ENCODE peak calls at places on chromosomes 2 and 18, in seven cellular contexts. One of them, this sample, is unnamed.

GRCh38 chr2:196131949-196132925 is 39.1 kb downstream of the STK17B start:
- DNase-seq in GM12878: no peak
- DNase-seq in H1: no peak
- DNase-seq in K562: no peak
- DNase-seq in SK-N-SH: no peak
- DNase-seq in HepG2: no peak
- DNase-seq in HCT116: no peak
- DNase-seq in this sample: peak

GRCh38 chr18:45167109-45167551 is 448.1 kb upstream of the SLC14A2 start:
- DNase-seq in HCT116: no peak
- DNase-seq in K562: no peak
- DNase-seq in HepG2: no peak
- DNase-seq in SK-N-SH: no peak
- DNase-seq in GM12878: no peak
- DNase-seq in H1: no peak
- DNase-seq in this sample: no peak

GRCh38 chr2:120150040-120150482 is 73.1 kb downstream of the TMEM185B start:
- DNase-seq in HCT116: no peak
- DNase-seq in HepG2: peak
- DNase-seq in H1: no peak
- DNase-seq in GM12878: no peak
- DNase-seq in SK-N-SH: no peak
- DNase-seq in K562: no peak
- DNase-seq in this sample: no peak

GRCh38 chr2:224584111-224584764 is 925 bp downstream of the CUL3 start:
- DNase-seq in HepG2: peak
- DNase-seq in GM12878: no peak
- DNase-seq in K562: peak
- DNase-seq in HCT116: no peak
- DNase-seq in SK-N-SH: peak
- DNase-seq in H1: no peak
- DNase-seq in this sample: peak

GRCh38 chr2:198776616-198777406 is 680.9 kb downstream of the SATB2 start:
- DNase-seq in H1: no peak
- DNase-seq in SK-N-SH: no peak
- DNase-seq in GM12878: no peak
- DNase-seq in HCT116: no peak
- DNase-seq in K562: no peak
- DNase-seq in HepG2: no peak
- DNase-seq in this sample: no peak

GRCh38 chr2:233346930-233347329 is 7.4 kb upstream of the DGKD start:
- DNase-seq in K562: no peak
- DNase-seq in HepG2: no peak
- DNase-seq in GM12878: no peak
- DNase-seq in SK-N-SH: no peak
- DNase-seq in HCT116: no peak
- DNase-seq in H1: no peak
- DNase-seq in this sample: no peak

GRCh38 chr2:234533631-234534030 is 36.8 kb upstream of the ARL4C start:
- DNase-seq in HCT116: no peak
- DNase-seq in H1: no peak
- DNase-seq in GM12878: no peak
- DNase-seq in K562: no peak
- DNase-seq in HepG2: no peak
- DNase-seq in SK-N-SH: peak
- DNase-seq in this sample: no peak

GRCh38 chr2:238155051-238155760 is 3.6 kb upstream of the ERFE start:
- DNase-seq in GM12878: no peak
- DNase-seq in HepG2: no peak
- DNase-seq in H1: no peak
- DNase-seq in HCT116: no peak
- DNase-seq in K562: no peak
- DNase-seq in SK-N-SH: no peak
- DNase-seq in this sample: no peak

GRCh38 chr18:23135679-23136325 is 517 bp downstream of the CABLES1 start:
- DNase-seq in H1: no peak
- DNase-seq in GM12878: no peak
- DNase-seq in HepG2: no peak
- DNase-seq in HCT116: no peak
- DNase-seq in K562: no peak
- DNase-seq in SK-N-SH: peak
- DNase-seq in this sample: no peak

GRCh38 chr2:143708682-143709081 is 579.5 kb downstream of the ARHGAP15 start:
- DNase-seq in GM12878: no peak
- DNase-seq in H1: no peak
- DNase-seq in HepG2: no peak
- DNase-seq in K562: no peak
- DNase-seq in HCT116: no peak
- DNase-seq in SK-N-SH: no peak
- DNase-seq in this sample: no peak

GRCh38 chr2:191917967-191918651 is 71.2 kb upstream of the CAVIN2 start:
- DNase-seq in HCT116: no peak
- DNase-seq in SK-N-SH: peak
- DNase-seq in H1: no peak
- DNase-seq in HepG2: no peak
- DNase-seq in K562: no peak
- DNase-seq in GM12878: no peak
- DNase-seq in this sample: no peak

GRCh38 chr2:59932341-59932740 is 621.1 kb downstream of the BCL11A start:
- DNase-seq in K562: peak
- DNase-seq in H1: peak
- DNase-seq in HCT116: no peak
- DNase-seq in GM12878: no peak
- DNase-seq in HepG2: no peak
- DNase-seq in SK-N-SH: no peak
- DNase-seq in this sample: no peak

GRCh38 chr18:24878289-24878688 is 417.9 kb downstream of the HRH4 start:
- DNase-seq in GM12878: no peak
- DNase-seq in H1: no peak
- DNase-seq in HepG2: peak
- DNase-seq in HCT116: no peak
- DNase-seq in SK-N-SH: peak
- DNase-seq in K562: peak
- DNase-seq in this sample: peak

GRCh38 chr2:151032741-151033152 is 228.9 kb downstream of the RBM43 start:
- DNase-seq in GM12878: no peak
- DNase-seq in SK-N-SH: no peak
- DNase-seq in H1: no peak
- DNase-seq in HCT116: no peak
- DNase-seq in K562: no peak
- DNase-seq in HepG2: no peak
- DNase-seq in this sample: no peak

GRCh38 chr2:182207049-182207746 is 219.6 kb downstream of the PDE1A start:
- DNase-seq in H1: no peak
- DNase-seq in GM12878: peak
- DNase-seq in SK-N-SH: no peak
- DNase-seq in HepG2: no peak
- DNase-seq in HCT116: no peak
- DNase-seq in K562: no peak
- DNase-seq in this sample: no peak

GRCh38 chr18:79309572-79310278 is 86.0 kb upstream of the NFATC1 start:
- DNase-seq in GM12878: no peak
- DNase-seq in H1: no peak
- DNase-seq in SK-N-SH: no peak
- DNase-seq in HepG2: no peak
- DNase-seq in HCT116: no peak
- DNase-seq in K562: no peak
- DNase-seq in this sample: no peak

GRCh38 chr2:51165534-51166260 is 133.8 kb upstream of the NRXN1 start:
- DNase-seq in SK-N-SH: no peak
- DNase-seq in HCT116: no peak
- DNase-seq in GM12878: no peak
- DNase-seq in H1: no peak
- DNase-seq in HepG2: no peak
- DNase-seq in K562: no peak
- DNase-seq in this sample: no peak

GRCh38 chr2:233387225-233387624 is 32.9 kb downstream of the DGKD start:
- DNase-seq in GM12878: no peak
- DNase-seq in HCT116: no peak
- DNase-seq in H1: no peak
- DNase-seq in SK-N-SH: no peak
- DNase-seq in HepG2: no peak
- DNase-seq in K562: no peak
- DNase-seq in this sample: no peak

GRCh38 chr2:46435796-46436360 is 43.5 kb upstream of the TMEM247 start:
- DNase-seq in SK-N-SH: no peak
- DNase-seq in HepG2: no peak
- DNase-seq in H1: no peak
- DNase-seq in K562: peak
- DNase-seq in HCT116: no peak
- DNase-seq in GM12878: no peak
- DNase-seq in this sample: no peak

GRCh38 chr18:52451252-52451651 is 111.3 kb downstream of the DCC start:
- DNase-seq in HepG2: no peak
- DNase-seq in SK-N-SH: no peak
- DNase-seq in HCT116: no peak
- DNase-seq in K562: no peak
- DNase-seq in H1: no peak
- DNase-seq in GM12878: no peak
- DNase-seq in this sample: no peak

GRCh38 chr2:155404433-155405002 is 706.0 kb downstream of the KCNJ3 start:
- DNase-seq in K562: no peak
- DNase-seq in HepG2: no peak
- DNase-seq in GM12878: no peak
- DNase-seq in H1: no peak
- DNase-seq in SK-N-SH: no peak
- DNase-seq in HCT116: peak
- DNase-seq in this sample: no peak

GRCh38 chr2:119753041-119753929 is 6.4 kb upstream of the PTPN4 start:
- DNase-seq in H1: no peak
- DNase-seq in HCT116: peak
- DNase-seq in HepG2: peak
- DNase-seq in SK-N-SH: peak
- DNase-seq in K562: peak
- DNase-seq in GM12878: no peak
- DNase-seq in this sample: peak

GRCh38 chr18:944440-944839 is 39.8 kb downstream of the ADCYAP1 start:
- DNase-seq in HepG2: no peak
- DNase-seq in GM12878: no peak
- DNase-seq in HCT116: no peak
- DNase-seq in H1: no peak
- DNase-seq in K562: no peak
- DNase-seq in SK-N-SH: no peak
- DNase-seq in this sample: no peak

GRCh38 chr2:219285894-219286425 is 6.8 kb downstream of the DNAJB2 start:
- DNase-seq in SK-N-SH: peak
- DNase-seq in HepG2: no peak
- DNase-seq in HCT116: no peak
- DNase-seq in K562: peak
- DNase-seq in GM12878: no peak
- DNase-seq in H1: no peak
- DNase-seq in this sample: no peak

GRCh38 chr2:10497797-10498251 is 49.7 kb upstream of the ODC1 start:
- DNase-seq in SK-N-SH: peak
- DNase-seq in K562: peak
- DNase-seq in HCT116: peak
- DNase-seq in HepG2: peak
- DNase-seq in H1: no peak
- DNase-seq in GM12878: no peak
- DNase-seq in this sample: no peak

GRCh38 chr2:168490015-168490874 is 34.2 kb downstream of the CERS6 start:
- DNase-seq in K562: peak
- DNase-seq in HepG2: peak
- DNase-seq in HCT116: no peak
- DNase-seq in H1: no peak
- DNase-seq in GM12878: peak
- DNase-seq in SK-N-SH: no peak
- DNase-seq in this sample: no peak
- TF ChIP-seq JUND in K562: peak
- TF ChIP-seq JUND in HepG2: no peak
- TF ChIP-seq JUND in HCT116: no peak
- TF ChIP-seq JUND in H1: no peak
- TF ChIP-seq JUND in GM12878: peak
- TF ChIP-seq JUND in SK-N-SH: no peak
- TF ChIP-seq JUND in this sample: no peak

GRCh38 chr2:84458436-84459027 is 548 bp downstream of the SUCLG1 start:
- DNase-seq in HepG2: peak
- DNase-seq in SK-N-SH: peak
- DNase-seq in H1: no peak
- DNase-seq in HCT116: no peak
- DNase-seq in K562: peak
- DNase-seq in GM12878: no peak
- DNase-seq in this sample: no peak
- TF ChIP-seq JUND in HepG2: no peak
- TF ChIP-seq JUND in SK-N-SH: no peak
- TF ChIP-seq JUND in H1: no peak
- TF ChIP-seq JUND in HCT116: no peak
- TF ChIP-seq JUND in K562: no peak
- TF ChIP-seq JUND in GM12878: no peak
- TF ChIP-seq JUND in this sample: no peak

DNA sequence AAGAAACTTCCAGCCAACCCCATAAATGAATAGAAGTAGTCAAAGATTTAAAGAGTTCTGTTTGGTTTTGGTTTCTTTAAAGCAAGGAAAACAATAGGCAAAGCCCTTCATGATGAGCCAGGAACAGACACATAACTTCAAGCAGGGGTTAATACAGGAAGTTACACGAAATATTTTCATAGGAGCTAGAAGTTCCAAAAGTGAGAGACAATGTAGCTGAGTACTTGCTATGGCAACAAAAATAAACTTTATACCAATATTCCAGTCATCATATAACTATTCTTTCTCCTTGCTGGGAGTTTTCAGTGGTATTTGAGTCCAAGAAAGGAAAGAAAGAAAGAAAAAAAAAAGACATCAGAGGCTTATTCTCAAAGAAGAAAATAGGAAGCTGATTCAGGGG is 56.2 kb downstream of the COBLL1 start:
- DNase-seq in HepG2: no peak
- DNase-seq in HCT116: no peak
- DNase-seq in H1: no peak
- DNase-seq in K562: no peak
- DNase-seq in GM12878: no peak
- DNase-seq in SK-N-SH: no peak
- DNase-seq in this sample: no peak
- TF ChIP-seq JUND in HepG2: no peak
- TF ChIP-seq JUND in HCT116: no peak
- TF ChIP-seq JUND in H1: no peak
- TF ChIP-seq JUND in K562: no peak
- TF ChIP-seq JUND in GM12878: no peak
- TF ChIP-seq JUND in SK-N-SH: no peak
- TF ChIP-seq JUND in this sample: no peak

DNA sequence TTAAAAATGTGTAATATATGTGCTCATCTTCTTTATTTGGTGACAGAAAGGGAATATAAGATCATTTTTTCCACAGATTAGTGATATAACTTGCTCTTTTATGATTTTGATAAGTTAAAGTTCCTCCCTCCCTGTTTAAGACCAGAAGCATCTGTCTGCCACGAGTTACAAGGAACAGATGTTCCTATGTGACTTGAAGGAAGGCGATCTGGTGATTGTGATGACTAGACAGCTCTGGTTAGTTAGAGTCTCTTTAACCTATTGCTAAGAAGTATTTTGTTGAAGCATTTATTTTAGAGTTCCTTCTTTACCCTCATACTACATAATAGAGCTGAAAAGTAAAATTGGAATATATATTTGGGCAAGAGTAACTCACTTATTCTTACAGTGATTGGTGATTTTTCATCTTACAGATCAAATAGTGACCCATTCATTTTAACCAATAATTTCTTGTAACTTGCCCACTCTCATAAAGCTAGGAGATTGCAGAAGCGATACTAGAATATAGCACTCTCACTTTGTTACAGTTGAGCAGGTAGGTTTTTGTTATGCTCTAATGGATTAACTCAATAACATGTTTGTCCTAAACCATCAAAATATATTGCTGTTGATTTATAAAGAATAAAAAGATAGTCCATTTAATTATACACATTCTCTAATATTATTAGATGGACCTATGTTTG is 218.7 kb downstream of the SLC4A10 start:
- DNase-seq in HCT116: no peak
- DNase-seq in H1: no peak
- DNase-seq in HepG2: no peak
- DNase-seq in K562: no peak
- DNase-seq in SK-N-SH: no peak
- DNase-seq in GM12878: no peak
- DNase-seq in this sample: no peak
- TF ChIP-seq JUND in HCT116: no peak
- TF ChIP-seq JUND in H1: no peak
- TF ChIP-seq JUND in HepG2: no peak
- TF ChIP-seq JUND in K562: no peak
- TF ChIP-seq JUND in SK-N-SH: no peak
- TF ChIP-seq JUND in GM12878: no peak
- TF ChIP-seq JUND in this sample: no peak